ENCODE peak calls at places on chromosomes 7 and 10, in ten cellular contexts. One of them, this sample, is unnamed.

GRCh38 chr7:35035511-35035921 is 1.8 kb downstream of the DPY19L1 start:
- DNase-seq in fibroblast of lung: peak
- DNase-seq in uterus: no peak
- DNase-seq in AG04450: no peak
- DNase-seq in neural progenitor cell: peak
- DNase-seq in colonic mucosa: peak
- DNase-seq in upper lobe of right lung: no peak
- DNase-seq in MM.1S: peak
- DNase-seq in OCI-LY7: peak
- DNase-seq in dorsolateral prefrontal cortex: peak
- DNase-seq in this sample: peak

GRCh38 chr7:29289156-29290021 is 94.8 kb downstream of the CHN2 start:
- DNase-seq in fibroblast of lung: peak
- DNase-seq in uterus: no peak
- DNase-seq in AG04450: no peak
- DNase-seq in neural progenitor cell: peak
- DNase-seq in colonic mucosa: no peak
- DNase-seq in upper lobe of right lung: no peak
- DNase-seq in MM.1S: no peak
- DNase-seq in OCI-LY7: no peak
- DNase-seq in dorsolateral prefrontal cortex: peak
- DNase-seq in this sample: no peak

GRCh38 chr10:93425861-93426260 is 56.3 kb downstream of the MYOF start:
- DNase-seq in fibroblast of lung: no peak
- DNase-seq in uterus: no peak
- DNase-seq in AG04450: no peak
- DNase-seq in neural progenitor cell: no peak
- DNase-seq in colonic mucosa: no peak
- DNase-seq in upper lobe of right lung: no peak
- DNase-seq in MM.1S: no peak
- DNase-seq in OCI-LY7: no peak
- DNase-seq in dorsolateral prefrontal cortex: no peak
- DNase-seq in this sample: no peak

GRCh38 chr7:6226194-6226799 is 46.1 kb downstream of the CYTH3 start:
- DNase-seq in fibroblast of lung: peak
- DNase-seq in uterus: no peak
- DNase-seq in AG04450: peak
- DNase-seq in neural progenitor cell: no peak
- DNase-seq in colonic mucosa: no peak
- DNase-seq in upper lobe of right lung: no peak
- DNase-seq in MM.1S: no peak
- DNase-seq in OCI-LY7: no peak
- DNase-seq in dorsolateral prefrontal cortex: no peak
- DNase-seq in this sample: no peak

GRCh38 chr7:36305226-36305625 is 84.4 kb upstream of the ANLN start:
- DNase-seq in fibroblast of lung: no peak
- DNase-seq in uterus: no peak
- DNase-seq in AG04450: no peak
- DNase-seq in neural progenitor cell: no peak
- DNase-seq in colonic mucosa: no peak
- DNase-seq in upper lobe of right lung: no peak
- DNase-seq in MM.1S: no peak
- DNase-seq in OCI-LY7: no peak
- DNase-seq in dorsolateral prefrontal cortex: no peak
- DNase-seq in this sample: no peak

GRCh38 chr10:126571203-126571602 is 99.3 kb downstream of the C10orf90 start:
- DNase-seq in fibroblast of lung: no peak
- DNase-seq in uterus: no peak
- DNase-seq in AG04450: no peak
- DNase-seq in neural progenitor cell: no peak
- DNase-seq in colonic mucosa: no peak
- DNase-seq in upper lobe of right lung: no peak
- DNase-seq in MM.1S: no peak
- DNase-seq in OCI-LY7: no peak
- DNase-seq in dorsolateral prefrontal cortex: no peak
- DNase-seq in this sample: no peak

GRCh38 chr10:95359466-95359865 is 68.7 kb upstream of the PDLIM1 start:
- DNase-seq in fibroblast of lung: no peak
- DNase-seq in uterus: no peak
- DNase-seq in AG04450: no peak
- DNase-seq in neural progenitor cell: no peak
- DNase-seq in colonic mucosa: no peak
- DNase-seq in upper lobe of right lung: no peak
- DNase-seq in MM.1S: no peak
- DNase-seq in OCI-LY7: no peak
- DNase-seq in dorsolateral prefrontal cortex: no peak
- DNase-seq in this sample: no peak

GRCh38 chr7:29499932-29500331 is 63.7 kb upstream of the PRR15 start:
- DNase-seq in fibroblast of lung: no peak
- DNase-seq in uterus: no peak
- DNase-seq in AG04450: no peak
- DNase-seq in neural progenitor cell: no peak
- DNase-seq in colonic mucosa: no peak
- DNase-seq in upper lobe of right lung: no peak
- DNase-seq in MM.1S: no peak
- DNase-seq in OCI-LY7: no peak
- DNase-seq in dorsolateral prefrontal cortex: no peak
- DNase-seq in this sample: no peak

GRCh38 chr10:104893711-104894110 is 252.6 kb downstream of the SORCS3 start:
- DNase-seq in fibroblast of lung: no peak
- DNase-seq in uterus: no peak
- DNase-seq in AG04450: no peak
- DNase-seq in neural progenitor cell: no peak
- DNase-seq in colonic mucosa: no peak
- DNase-seq in upper lobe of right lung: no peak
- DNase-seq in MM.1S: no peak
- DNase-seq in OCI-LY7: no peak
- DNase-seq in dorsolateral prefrontal cortex: no peak
- DNase-seq in this sample: no peak

GRCh38 chr10:1050145-1050544 is 1.2 kb upstream of the IDI1 start:
- DNase-seq in fibroblast of lung: peak
- DNase-seq in uterus: no peak
- DNase-seq in AG04450: no peak
- DNase-seq in neural progenitor cell: peak
- DNase-seq in colonic mucosa: peak
- DNase-seq in upper lobe of right lung: no peak
- DNase-seq in MM.1S: peak
- DNase-seq in OCI-LY7: peak
- DNase-seq in dorsolateral prefrontal cortex: no peak
- DNase-seq in this sample: no peak

GRCh38 chr10:37684765-37685164 is 172.6 kb downstream of the ZNF248 start:
- DNase-seq in fibroblast of lung: no peak
- DNase-seq in uterus: no peak
- DNase-seq in AG04450: no peak
- DNase-seq in neural progenitor cell: no peak
- DNase-seq in colonic mucosa: no peak
- DNase-seq in upper lobe of right lung: no peak
- DNase-seq in MM.1S: no peak
- DNase-seq in OCI-LY7: no peak
- DNase-seq in dorsolateral prefrontal cortex: no peak
- DNase-seq in this sample: no peak

DNA sequence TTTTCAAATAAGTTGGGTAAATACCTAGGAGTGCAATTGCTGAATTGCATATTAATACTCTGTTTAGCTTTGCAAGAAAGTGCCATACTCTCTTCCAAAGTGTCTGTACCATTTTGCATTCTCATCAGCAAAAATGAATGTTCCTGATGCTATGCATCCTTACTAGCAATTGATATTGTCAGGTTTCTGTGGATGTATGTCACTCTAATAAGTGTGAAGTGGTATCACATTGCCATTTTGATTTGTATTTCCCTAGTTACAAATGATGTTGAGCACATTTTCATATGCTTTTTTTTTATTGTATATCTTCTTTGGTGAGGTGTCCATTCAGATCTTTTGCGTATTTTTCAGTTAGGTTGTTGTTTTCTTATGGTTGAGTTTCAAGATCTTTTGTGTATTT is 230.4 kb upstream of the MAGI2 start:
- DNase-seq in fibroblast of lung: no peak
- DNase-seq in uterus: no peak
- DNase-seq in AG04450: no peak
- DNase-seq in neural progenitor cell: no peak
- DNase-seq in colonic mucosa: no peak
- DNase-seq in upper lobe of right lung: no peak
- DNase-seq in MM.1S: no peak
- DNase-seq in OCI-LY7: no peak
- DNase-seq in dorsolateral prefrontal cortex: no peak
- DNase-seq in this sample: no peak
- H3K27ac ChIP-seq in fibroblast of lung: no peak
- H3K27ac ChIP-seq in uterus: no peak
- H3K27ac ChIP-seq in AG04450: no peak
- H3K27ac ChIP-seq in neural progenitor cell: no peak
- H3K27ac ChIP-seq in colonic mucosa: no peak
- H3K27ac ChIP-seq in upper lobe of right lung: no peak
- H3K27ac ChIP-seq in MM.1S: no peak
- H3K27ac ChIP-seq in OCI-LY7: no peak
- H3K27ac ChIP-seq in dorsolateral prefrontal cortex: no peak
- H3K27ac ChIP-seq in this sample: no peak

GRCh38 chr10:14806318-14806717 is 31.5 kb downstream of the CDNF start:
- DNase-seq in fibroblast of lung: no peak
- DNase-seq in uterus: no peak
- DNase-seq in AG04450: no peak
- DNase-seq in neural progenitor cell: no peak
- DNase-seq in colonic mucosa: no peak
- DNase-seq in upper lobe of right lung: no peak
- DNase-seq in MM.1S: no peak
- DNase-seq in OCI-LY7: no peak
- DNase-seq in dorsolateral prefrontal cortex: no peak
- DNase-seq in this sample: no peak

GRCh38 chr10:14803827-14804226 is 29.1 kb upstream of the FAM107B start:
- DNase-seq in fibroblast of lung: no peak
- DNase-seq in uterus: no peak
- DNase-seq in AG04450: no peak
- DNase-seq in neural progenitor cell: no peak
- DNase-seq in colonic mucosa: no peak
- DNase-seq in upper lobe of right lung: no peak
- DNase-seq in MM.1S: no peak
- DNase-seq in OCI-LY7: no peak
- DNase-seq in dorsolateral prefrontal cortex: no peak
- DNase-seq in this sample: no peak

GRCh38 chr10:14798631-14799030 is 23.9 kb upstream of the FAM107B start:
- DNase-seq in fibroblast of lung: no peak
- DNase-seq in uterus: no peak
- DNase-seq in AG04450: no peak
- DNase-seq in neural progenitor cell: no peak
- DNase-seq in colonic mucosa: no peak
- DNase-seq in upper lobe of right lung: no peak
- DNase-seq in MM.1S: no peak
- DNase-seq in OCI-LY7: peak
- DNase-seq in dorsolateral prefrontal cortex: no peak
- DNase-seq in this sample: no peak

GRCh38 chr10:14800397-14800796 is 25.7 kb upstream of the FAM107B start:
- DNase-seq in fibroblast of lung: no peak
- DNase-seq in uterus: no peak
- DNase-seq in AG04450: no peak
- DNase-seq in neural progenitor cell: no peak
- DNase-seq in colonic mucosa: no peak
- DNase-seq in upper lobe of right lung: no peak
- DNase-seq in MM.1S: no peak
- DNase-seq in OCI-LY7: peak
- DNase-seq in dorsolateral prefrontal cortex: no peak
- DNase-seq in this sample: no peak

GRCh38 chr10:14801693-14802092 is 27.0 kb upstream of the FAM107B start:
- DNase-seq in fibroblast of lung: no peak
- DNase-seq in uterus: peak
- DNase-seq in AG04450: no peak
- DNase-seq in neural progenitor cell: peak
- DNase-seq in colonic mucosa: no peak
- DNase-seq in upper lobe of right lung: no peak
- DNase-seq in MM.1S: no peak
- DNase-seq in OCI-LY7: no peak
- DNase-seq in dorsolateral prefrontal cortex: no peak
- DNase-seq in this sample: no peak
- H3K27ac ChIP-seq in fibroblast of lung: no peak
- H3K27ac ChIP-seq in uterus: no peak
- H3K27ac ChIP-seq in AG04450: no peak
- H3K27ac ChIP-seq in neural progenitor cell: no peak
- H3K27ac ChIP-seq in colonic mucosa: no peak
- H3K27ac ChIP-seq in upper lobe of right lung: no peak
- H3K27ac ChIP-seq in MM.1S: no peak
- H3K27ac ChIP-seq in OCI-LY7: no peak
- H3K27ac ChIP-seq in dorsolateral prefrontal cortex: no peak
- H3K27ac ChIP-seq in this sample: no peak

DNA sequence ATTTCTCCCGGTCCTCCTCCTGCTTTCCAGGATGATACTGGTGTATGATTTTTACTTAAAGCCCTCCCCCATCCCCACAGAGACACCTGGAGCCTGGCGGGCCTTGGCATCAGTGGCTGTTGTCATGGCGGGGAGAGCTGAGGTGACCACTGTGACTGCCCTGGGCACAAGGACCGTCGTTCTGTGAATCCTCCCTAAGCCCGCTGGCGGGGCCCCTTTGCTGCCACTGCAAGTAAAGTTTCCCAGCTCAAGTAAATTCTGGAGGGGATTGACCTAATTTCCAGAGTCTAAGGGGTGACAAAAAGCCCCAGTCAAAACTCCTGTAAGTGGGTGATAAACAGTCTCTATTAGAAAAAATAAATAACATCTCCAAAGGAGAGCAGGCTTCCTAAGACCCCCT is 393.2 kb upstream of the PODXL start:
- DNase-seq in fibroblast of lung: no peak
- DNase-seq in uterus: no peak
- DNase-seq in AG04450: no peak
- DNase-seq in neural progenitor cell: no peak
- DNase-seq in colonic mucosa: no peak
- DNase-seq in upper lobe of right lung: no peak
- DNase-seq in MM.1S: no peak
- DNase-seq in OCI-LY7: no peak
- DNase-seq in dorsolateral prefrontal cortex: no peak
- DNase-seq in this sample: no peak
- H3K27ac ChIP-seq in fibroblast of lung: no peak
- H3K27ac ChIP-seq in uterus: no peak
- H3K27ac ChIP-seq in AG04450: no peak
- H3K27ac ChIP-seq in neural progenitor cell: no peak
- H3K27ac ChIP-seq in colonic mucosa: no peak
- H3K27ac ChIP-seq in upper lobe of right lung: no peak
- H3K27ac ChIP-seq in MM.1S: no peak
- H3K27ac ChIP-seq in OCI-LY7: no peak
- H3K27ac ChIP-seq in dorsolateral prefrontal cortex: no peak
- H3K27ac ChIP-seq in this sample: no peak

DNA sequence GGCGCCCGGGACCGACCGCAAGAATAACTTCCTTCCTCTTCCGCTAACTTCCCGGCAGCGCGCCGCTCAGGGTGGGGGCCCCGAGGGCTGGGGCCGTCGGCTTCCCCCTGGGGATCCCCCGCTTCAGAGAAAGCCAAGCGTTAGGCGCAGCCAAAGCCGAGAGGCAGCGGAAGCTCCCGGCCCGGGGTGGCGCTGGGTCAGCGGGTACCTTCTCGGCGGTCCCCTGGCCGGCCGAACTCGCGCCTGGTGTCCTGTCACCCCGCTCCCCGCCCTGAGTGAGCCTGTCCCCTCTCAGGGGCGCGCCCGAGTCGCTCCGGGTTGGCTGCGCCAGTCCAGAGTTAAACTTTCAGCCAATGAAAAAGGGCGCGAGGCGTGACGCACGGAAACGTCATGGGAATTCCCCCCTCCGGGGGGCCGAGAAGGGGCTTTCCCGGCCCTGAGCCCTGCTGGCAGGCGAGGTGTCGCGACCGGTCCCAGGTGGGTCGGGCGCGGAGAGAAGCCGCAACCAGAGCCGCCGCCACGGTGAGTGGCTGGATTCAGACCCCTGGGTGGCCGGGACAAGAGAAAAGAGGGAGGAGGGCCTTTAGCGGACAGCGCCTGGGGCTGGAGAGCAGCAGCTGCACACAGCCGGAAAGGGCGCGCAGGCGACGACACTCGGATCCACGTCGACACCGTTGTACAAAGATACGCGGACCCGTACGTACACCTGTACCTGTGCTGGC is 1.3 kb upstream of the NFKB2 start:
- DNase-seq in fibroblast of lung: peak
- DNase-seq in uterus: peak
- DNase-seq in AG04450: peak
- DNase-seq in neural progenitor cell: peak
- DNase-seq in colonic mucosa: peak
- DNase-seq in upper lobe of right lung: peak
- DNase-seq in MM.1S: peak
- DNase-seq in OCI-LY7: peak
- DNase-seq in dorsolateral prefrontal cortex: peak
- DNase-seq in this sample: peak
- H3K27ac ChIP-seq in fibroblast of lung: peak
- H3K27ac ChIP-seq in uterus: peak
- H3K27ac ChIP-seq in AG04450: peak
- H3K27ac ChIP-seq in neural progenitor cell: no peak
- H3K27ac ChIP-seq in colonic mucosa: peak
- H3K27ac ChIP-seq in upper lobe of right lung: peak
- H3K27ac ChIP-seq in MM.1S: peak
- H3K27ac ChIP-seq in OCI-LY7: peak
- H3K27ac ChIP-seq in dorsolateral prefrontal cortex: peak
- H3K27ac ChIP-seq in this sample: peak